ENCODE peak calls at places on chromosomes 12 and 14, in five cellular contexts. N, C, F, S and K are unnamed samples.

GRCh38 chr12:49893753-49894752 is 9.6 kb downstream of the FAIM2 start:
- DNase-seq in N (peak), C (no peak), F (no peak), S (no peak), K (no peak)

GRCh38 chr12:68675098-68675842 is 11.5 kb upstream of the NUP107 start:
- DNase-seq in N (peak), C (peak), F (peak), S (peak), K (no peak)

GRCh38 chr14:81455344-81455743 is 55.2 kb upstream of the STON2 start:
- DNase-seq in N (no peak), C (no peak), F (no peak), S (no peak), K (no peak)

GRCh38 chr14:85439696-85440328 is 90.1 kb upstream of the FLRT2 start:
- DNase-seq in N (peak), C (no peak), F (no peak), S (no peak), K (no peak)

GRCh38 chr12:53152390-53152789 is 28.1 kb upstream of the ZNF740 start:
- DNase-seq in N (no peak), C (no peak), F (no peak), S (no peak), K (no peak)

GRCh38 chr14:94373708-94374107 is 14.7 kb downstream of the SERPINA1 start:
- DNase-seq in N (no peak), C (no peak), F (no peak), S (no peak), K (no peak)

GRCh38 chr12:78062781-78063180 is 232.1 kb downstream of the NAV3 start:
- DNase-seq in N (peak), C (no peak), F (no peak), S (no peak), K (no peak)

GRCh38 chr14:102901633-102902032 is 20.8 kb upstream of the AMN start:
- DNase-seq in N (no peak), C (no peak), F (no peak), S (no peak), K (no peak)

GRCh38 chr14:76844223-76844622 is 18.0 kb downstream of the LRRC74A start:
- DNase-seq in N (peak), C (peak), F (peak), S (peak), K (no peak)

GRCh38 chr14:78725086-78725485 is 554.9 kb downstream of the NRXN3 start:
- DNase-seq in N (no peak), C (no peak), F (no peak), S (no peak), K (peak)

GRCh38 chr12:29451886-29452285 is 45.6 kb downstream of the OVCH1 start:
- DNase-seq in N (no peak), C (no peak), F (no peak), S (no peak), K (no peak)

GRCh38 chr14:65239897-65240296 is 137.6 kb upstream of the MAX start:
- DNase-seq in N (no peak), C (no peak), F (no peak), S (no peak), K (peak)

GRCh38 chr12:51811203-51811805 is 37.2 kb downstream of the FIGNL2 start:
- DNase-seq in N (no peak), C (no peak), F (no peak), S (no peak), K (no peak)

GRCh38 chr12:13255792-13256704 is 59.5 kb downstream of the EMP1 start:
- DNase-seq in N (peak), C (peak), F (peak), S (peak), K (peak)